ENCODE peak calls at places on chromosomes 16 and 17, in four cellular contexts. F, A, P and L are unnamed samples.

GRCh38 chr17:37839196-37839978 is 84.8 kb upstream of the TBC1D3K start:
- DNase-seq in F (no peak), A (no peak), P (no peak), L (no peak)

GRCh38 chr16:64948056-64948455 is 173.8 kb downstream of the CDH11 start:
- DNase-seq in F (no peak), A (no peak), P (no peak), L (no peak)

GRCh38 chr16:89598199-89598598 is 15.2 kb upstream of the DPEP1 start:
- DNase-seq in F (no peak), A (no peak), P (peak), L (no peak)

GRCh38 chr17:30379303-30380105 is 777 bp downstream of the CPD start:
- DNase-seq in F (peak), A (peak), P (no peak), L (peak)

GRCh38 chr17:49597928-49598655 is 22.4 kb downstream of the NXPH3 start:
- DNase-seq in F (no peak), A (no peak), P (peak), L (no peak)

GRCh38 chr17:65154770-65155589 is 17.8 kb downstream of the RGS9 start:
- DNase-seq in F (no peak), A (no peak), P (peak), L (peak)

GRCh38 chr16:22193134-22193411 is 13.0 kb upstream of the EEF2K start:
- DNase-seq in F (no peak), A (no peak), P (no peak), L (no peak)

GRCh38 chr16:57146735-57147134 is 39.1 kb downstream of the PSME3IP1 start:
- DNase-seq in F (no peak), A (no peak), P (no peak), L (no peak)

GRCh38 chr17:1099242-1099641 is 80.5 kb downstream of the ABR start:
- DNase-seq in F (no peak), A (no peak), P (no peak), L (no peak)

GRCh38 chr16:87686697-87687570 is 78.9 kb downstream of the KLHDC4 start:
- DNase-seq in F (no peak), A (no peak), P (no peak), L (no peak)

GRCh38 chr16:58048914-58049696 is 23.6 kb downstream of the MMP15 start:
- DNase-seq in F (no peak), A (no peak), P (no peak), L (no peak)

GRCh38 chr16:50610331-50611262 is 62.4 kb downstream of the NKD1 start:
- DNase-seq in F (no peak), A (no peak), P (no peak), L (no peak)

GRCh38 chr16:19179890-19180490 is 11.9 kb downstream of the SYT17 start:
- DNase-seq in F (no peak), A (peak), P (peak), L (peak)

GRCh38 chr16:4603624-4604170 is 11.0 kb downstream of the UBALD1 start:
- DNase-seq in F (no peak), A (no peak), P (no peak), L (peak)

GRCh38 chr17:28711723-28712036 is at the start of gene PROCA1:
- DNase-seq in F (peak), A (no peak), P (no peak), L (peak)